ENCODE peak calls at places on chromosome 1, in nine cellular contexts. One of them, this sample, is unnamed.

GRCh38 chr1:180468311-180468710 is 34.1 kb downstream of the ACBD6 start:
- DNase-seq in activated CD4-positive, alpha-beta T cell treated with anti-CD3 and anti-CD28 coated beads, Interleukin-2, amount 50 U/mL, for 1 hour: no peak
- DNase-seq in CD4-positive, CD25-positive, alpha-beta regulatory T cell: no peak
- DNase-seq in heart right ventricle: no peak
- DNase-seq in stimulated activated CD8-positive, alpha-beta memory T cell treated with anti-CD3 and anti-CD28 coated beads, Interleukin-2, amount 100 ng/mL, for 48 hours: no peak
- DNase-seq in NCI-H748 treated with DMSO at 0.1 percent for 48 hours: no peak
- DNase-seq in fibroblast of the aortic adventitia: no peak
- DNase-seq in AG08396: no peak
- DNase-seq in NCI-H2029 treated with DMSO at 0.1 percent for 48 hours: no peak
- DNase-seq in this sample: no peak

GRCh38 chr1:24958766-24959622 is 28.9 kb upstream of the RUNX3 start:
- DNase-seq in NCI-H748 treated with DMSO at 0.1 percent for 48 hours: no peak
- DNase-seq in AG08396: no peak
- DNase-seq in CD4-positive, CD25-positive, alpha-beta regulatory T cell: no peak
- DNase-seq in heart right ventricle: no peak
- DNase-seq in activated CD4-positive, alpha-beta T cell treated with anti-CD3 and anti-CD28 coated beads, Interleukin-2, amount 50 U/mL, for 1 hour: no peak
- DNase-seq in NCI-H2029 treated with DMSO at 0.1 percent for 48 hours: no peak
- DNase-seq in stimulated activated CD8-positive, alpha-beta memory T cell treated with anti-CD3 and anti-CD28 coated beads, Interleukin-2, amount 100 ng/mL, for 48 hours: no peak
- DNase-seq in fibroblast of the aortic adventitia: no peak
- DNase-seq in this sample: no peak

GRCh38 chr1:153779781-153780541 is 4.8 kb downstream of the SLC27A3 start:
- DNase-seq in AG08396: no peak
- DNase-seq in activated CD4-positive, alpha-beta T cell treated with anti-CD3 and anti-CD28 coated beads, Interleukin-2, amount 50 U/mL, for 1 hour: no peak
- DNase-seq in heart right ventricle: peak; percentile 54
- DNase-seq in NCI-H2029 treated with DMSO at 0.1 percent for 48 hours: no peak
- DNase-seq in NCI-H748 treated with DMSO at 0.1 percent for 48 hours: no peak
- DNase-seq in fibroblast of the aortic adventitia: no peak
- DNase-seq in stimulated activated CD8-positive, alpha-beta memory T cell treated with anti-CD3 and anti-CD28 coated beads, Interleukin-2, amount 100 ng/mL, for 48 hours: no peak
- DNase-seq in CD4-positive, CD25-positive, alpha-beta regulatory T cell: no peak
- DNase-seq in this sample: no peak

GRCh38 chr1:244163131-244163530 is 112.0 kb downstream of the ZBTB18 start:
- DNase-seq in NCI-H2029 treated with DMSO at 0.1 percent for 48 hours: no peak
- DNase-seq in stimulated activated CD8-positive, alpha-beta memory T cell treated with anti-CD3 and anti-CD28 coated beads, Interleukin-2, amount 100 ng/mL, for 48 hours: no peak
- DNase-seq in NCI-H748 treated with DMSO at 0.1 percent for 48 hours: no peak
- DNase-seq in CD4-positive, CD25-positive, alpha-beta regulatory T cell: no peak
- DNase-seq in activated CD4-positive, alpha-beta T cell treated with anti-CD3 and anti-CD28 coated beads, Interleukin-2, amount 50 U/mL, for 1 hour: no peak
- DNase-seq in fibroblast of the aortic adventitia: no peak
- DNase-seq in AG08396: no peak
- DNase-seq in heart right ventricle: no peak
- DNase-seq in this sample: no peak

GRCh38 chr1:37817481-37817880 is 9.5 kb upstream of the YRDC start:
- DNase-seq in CD4-positive, CD25-positive, alpha-beta regulatory T cell: no peak
- DNase-seq in AG08396: no peak
- DNase-seq in stimulated activated CD8-positive, alpha-beta memory T cell treated with anti-CD3 and anti-CD28 coated beads, Interleukin-2, amount 100 ng/mL, for 48 hours: no peak
- DNase-seq in activated CD4-positive, alpha-beta T cell treated with anti-CD3 and anti-CD28 coated beads, Interleukin-2, amount 50 U/mL, for 1 hour: no peak
- DNase-seq in heart right ventricle: peak; percentile 31
- DNase-seq in NCI-H748 treated with DMSO at 0.1 percent for 48 hours: no peak
- DNase-seq in fibroblast of the aortic adventitia: no peak
- DNase-seq in NCI-H2029 treated with DMSO at 0.1 percent for 48 hours: peak; percentile 19
- DNase-seq in this sample: no peak

GRCh38 chr1:232743999-232744398 is 61.2 kb upstream of the MAP10 start:
- DNase-seq in AG08396: no peak
- DNase-seq in CD4-positive, CD25-positive, alpha-beta regulatory T cell: no peak
- DNase-seq in stimulated activated CD8-positive, alpha-beta memory T cell treated with anti-CD3 and anti-CD28 coated beads, Interleukin-2, amount 100 ng/mL, for 48 hours: no peak
- DNase-seq in activated CD4-positive, alpha-beta T cell treated with anti-CD3 and anti-CD28 coated beads, Interleukin-2, amount 50 U/mL, for 1 hour: no peak
- DNase-seq in NCI-H2029 treated with DMSO at 0.1 percent for 48 hours: no peak
- DNase-seq in heart right ventricle: no peak
- DNase-seq in fibroblast of the aortic adventitia: no peak
- DNase-seq in NCI-H748 treated with DMSO at 0.1 percent for 48 hours: no peak
- DNase-seq in this sample: no peak

GRCh38 chr1:12593621-12594066 is 24.4 kb downstream of the DHRS3 start:
- DNase-seq in NCI-H2029 treated with DMSO at 0.1 percent for 48 hours: no peak
- DNase-seq in activated CD4-positive, alpha-beta T cell treated with anti-CD3 and anti-CD28 coated beads, Interleukin-2, amount 50 U/mL, for 1 hour: no peak
- DNase-seq in fibroblast of the aortic adventitia: peak; percentile 91
- DNase-seq in heart right ventricle: peak; percentile 56
- DNase-seq in stimulated activated CD8-positive, alpha-beta memory T cell treated with anti-CD3 and anti-CD28 coated beads, Interleukin-2, amount 100 ng/mL, for 48 hours: no peak
- DNase-seq in CD4-positive, CD25-positive, alpha-beta regulatory T cell: no peak
- DNase-seq in AG08396: peak; percentile 45
- DNase-seq in NCI-H748 treated with DMSO at 0.1 percent for 48 hours: no peak
- DNase-seq in this sample: no peak

GRCh38 chr1:18907021-18907913 is 4.9 kb upstream of the ALDH4A1 start:
- DNase-seq in stimulated activated CD8-positive, alpha-beta memory T cell treated with anti-CD3 and anti-CD28 coated beads, Interleukin-2, amount 100 ng/mL, for 48 hours: no peak
- DNase-seq in CD4-positive, CD25-positive, alpha-beta regulatory T cell: peak; percentile 74
- DNase-seq in NCI-H748 treated with DMSO at 0.1 percent for 48 hours: no peak
- DNase-seq in activated CD4-positive, alpha-beta T cell treated with anti-CD3 and anti-CD28 coated beads, Interleukin-2, amount 50 U/mL, for 1 hour: peak; percentile 56
- DNase-seq in NCI-H2029 treated with DMSO at 0.1 percent for 48 hours: peak; percentile 34
- DNase-seq in heart right ventricle: peak; percentile 54
- DNase-seq in AG08396: peak; percentile 68
- DNase-seq in fibroblast of the aortic adventitia: peak; percentile 79
- DNase-seq in this sample: peak; percentile 67

GRCh38 chr1:12159826-12160225 is 7.0 kb upstream of the TNFRSF1B start:
- DNase-seq in fibroblast of the aortic adventitia: no peak
- DNase-seq in AG08396: no peak
- DNase-seq in activated CD4-positive, alpha-beta T cell treated with anti-CD3 and anti-CD28 coated beads, Interleukin-2, amount 50 U/mL, for 1 hour: no peak
- DNase-seq in heart right ventricle: no peak
- DNase-seq in NCI-H2029 treated with DMSO at 0.1 percent for 48 hours: no peak
- DNase-seq in CD4-positive, CD25-positive, alpha-beta regulatory T cell: peak; percentile 82
- DNase-seq in NCI-H748 treated with DMSO at 0.1 percent for 48 hours: no peak
- DNase-seq in stimulated activated CD8-positive, alpha-beta memory T cell treated with anti-CD3 and anti-CD28 coated beads, Interleukin-2, amount 100 ng/mL, for 48 hours: no peak
- DNase-seq in this sample: peak; percentile 42

GRCh38 chr1:189787201-189787600 is 690.5 kb downstream of the BRINP3 start:
- DNase-seq in heart right ventricle: no peak
- DNase-seq in NCI-H748 treated with DMSO at 0.1 percent for 48 hours: no peak
- DNase-seq in stimulated activated CD8-positive, alpha-beta memory T cell treated with anti-CD3 and anti-CD28 coated beads, Interleukin-2, amount 100 ng/mL, for 48 hours: no peak
- DNase-seq in CD4-positive, CD25-positive, alpha-beta regulatory T cell: no peak
- DNase-seq in NCI-H2029 treated with DMSO at 0.1 percent for 48 hours: no peak
- DNase-seq in activated CD4-positive, alpha-beta T cell treated with anti-CD3 and anti-CD28 coated beads, Interleukin-2, amount 50 U/mL, for 1 hour: no peak
- DNase-seq in fibroblast of the aortic adventitia: no peak
- DNase-seq in AG08396: no peak
- DNase-seq in this sample: no peak

GRCh38 chr1:244450597-244451538 is 841 bp downstream of the ADSS2 start:
- DNase-seq in NCI-H2029 treated with DMSO at 0.1 percent for 48 hours: no peak
- DNase-seq in fibroblast of the aortic adventitia: peak; percentile 66
- DNase-seq in CD4-positive, CD25-positive, alpha-beta regulatory T cell: peak; percentile 79
- DNase-seq in NCI-H748 treated with DMSO at 0.1 percent for 48 hours: peak; percentile 12
- DNase-seq in heart right ventricle: peak; percentile 62
- DNase-seq in stimulated activated CD8-positive, alpha-beta memory T cell treated with anti-CD3 and anti-CD28 coated beads, Interleukin-2, amount 100 ng/mL, for 48 hours: peak; percentile 46
- DNase-seq in activated CD4-positive, alpha-beta T cell treated with anti-CD3 and anti-CD28 coated beads, Interleukin-2, amount 50 U/mL, for 1 hour: peak; percentile 53
- DNase-seq in AG08396: peak; percentile 52
- DNase-seq in this sample: peak; percentile 68

GRCh38 chr1:102593276-102593675 is 515.0 kb downstream of the COL11A1 start:
- DNase-seq in NCI-H748 treated with DMSO at 0.1 percent for 48 hours: no peak
- DNase-seq in NCI-H2029 treated with DMSO at 0.1 percent for 48 hours: no peak
- DNase-seq in CD4-positive, CD25-positive, alpha-beta regulatory T cell: no peak
- DNase-seq in AG08396: no peak
- DNase-seq in heart right ventricle: no peak
- DNase-seq in fibroblast of the aortic adventitia: no peak
- DNase-seq in activated CD4-positive, alpha-beta T cell treated with anti-CD3 and anti-CD28 coated beads, Interleukin-2, amount 50 U/mL, for 1 hour: no peak
- DNase-seq in stimulated activated CD8-positive, alpha-beta memory T cell treated with anti-CD3 and anti-CD28 coated beads, Interleukin-2, amount 100 ng/mL, for 48 hours: no peak
- DNase-seq in this sample: no peak

GRCh38 chr1:217333939-217334338 is 297.0 kb downstream of the GPATCH2 start:
- DNase-seq in fibroblast of the aortic adventitia: peak; percentile 40
- DNase-seq in NCI-H2029 treated with DMSO at 0.1 percent for 48 hours: no peak
- DNase-seq in activated CD4-positive, alpha-beta T cell treated with anti-CD3 and anti-CD28 coated beads, Interleukin-2, amount 50 U/mL, for 1 hour: no peak
- DNase-seq in AG08396: peak; percentile 49
- DNase-seq in heart right ventricle: no peak
- DNase-seq in stimulated activated CD8-positive, alpha-beta memory T cell treated with anti-CD3 and anti-CD28 coated beads, Interleukin-2, amount 100 ng/mL, for 48 hours: no peak
- DNase-seq in NCI-H748 treated with DMSO at 0.1 percent for 48 hours: peak; percentile 4
- DNase-seq in CD4-positive, CD25-positive, alpha-beta regulatory T cell: no peak
- DNase-seq in this sample: no peak

GRCh38 chr1:9410737-9411297 is 118.1 kb downstream of the SPSB1 start:
- DNase-seq in stimulated activated CD8-positive, alpha-beta memory T cell treated with anti-CD3 and anti-CD28 coated beads, Interleukin-2, amount 100 ng/mL, for 48 hours: no peak
- DNase-seq in CD4-positive, CD25-positive, alpha-beta regulatory T cell: peak; percentile 65
- DNase-seq in AG08396: no peak
- DNase-seq in activated CD4-positive, alpha-beta T cell treated with anti-CD3 and anti-CD28 coated beads, Interleukin-2, amount 50 U/mL, for 1 hour: no peak
- DNase-seq in NCI-H2029 treated with DMSO at 0.1 percent for 48 hours: no peak
- DNase-seq in fibroblast of the aortic adventitia: peak; percentile 65
- DNase-seq in NCI-H748 treated with DMSO at 0.1 percent for 48 hours: no peak
- DNase-seq in heart right ventricle: no peak
- DNase-seq in this sample: peak; percentile 57

GRCh38 chr1:50936321-50936720 is 23.7 kb downstream of the FAF1 start:
- DNase-seq in stimulated activated CD8-positive, alpha-beta memory T cell treated with anti-CD3 and anti-CD28 coated beads, Interleukin-2, amount 100 ng/mL, for 48 hours: no peak
- DNase-seq in heart right ventricle: no peak
- DNase-seq in CD4-positive, CD25-positive, alpha-beta regulatory T cell: no peak
- DNase-seq in NCI-H748 treated with DMSO at 0.1 percent for 48 hours: no peak
- DNase-seq in activated CD4-positive, alpha-beta T cell treated with anti-CD3 and anti-CD28 coated beads, Interleukin-2, amount 50 U/mL, for 1 hour: no peak
- DNase-seq in NCI-H2029 treated with DMSO at 0.1 percent for 48 hours: no peak
- DNase-seq in fibroblast of the aortic adventitia: no peak
- DNase-seq in AG08396: no peak
- DNase-seq in this sample: no peak

GRCh38 chr1:78319603-78320002 is 171.2 kb upstream of the PTGFR start:
- DNase-seq in fibroblast of the aortic adventitia: no peak
- DNase-seq in NCI-H2029 treated with DMSO at 0.1 percent for 48 hours: no peak
- DNase-seq in activated CD4-positive, alpha-beta T cell treated with anti-CD3 and anti-CD28 coated beads, Interleukin-2, amount 50 U/mL, for 1 hour: no peak
- DNase-seq in stimulated activated CD8-positive, alpha-beta memory T cell treated with anti-CD3 and anti-CD28 coated beads, Interleukin-2, amount 100 ng/mL, for 48 hours: no peak
- DNase-seq in CD4-positive, CD25-positive, alpha-beta regulatory T cell: no peak
- DNase-seq in AG08396: no peak
- DNase-seq in heart right ventricle: no peak
- DNase-seq in NCI-H748 treated with DMSO at 0.1 percent for 48 hours: no peak
- DNase-seq in this sample: no peak

GRCh38 chr1:117838911-117839310 is 90.5 kb downstream of the GDAP2 start:
- DNase-seq in activated CD4-positive, alpha-beta T cell treated with anti-CD3 and anti-CD28 coated beads, Interleukin-2, amount 50 U/mL, for 1 hour: no peak
- DNase-seq in CD4-positive, CD25-positive, alpha-beta regulatory T cell: no peak
- DNase-seq in heart right ventricle: no peak
- DNase-seq in stimulated activated CD8-positive, alpha-beta memory T cell treated with anti-CD3 and anti-CD28 coated beads, Interleukin-2, amount 100 ng/mL, for 48 hours: no peak
- DNase-seq in AG08396: no peak
- DNase-seq in NCI-H2029 treated with DMSO at 0.1 percent for 48 hours: no peak
- DNase-seq in fibroblast of the aortic adventitia: peak; percentile 75
- DNase-seq in NCI-H748 treated with DMSO at 0.1 percent for 48 hours: no peak
- DNase-seq in this sample: no peak

GRCh38 chr1:160429702-160430535 is 29.6 kb downstream of the VANGL2 start:
- DNase-seq in NCI-H748 treated with DMSO at 0.1 percent for 48 hours: no peak
- DNase-seq in CD4-positive, CD25-positive, alpha-beta regulatory T cell: peak; percentile 76
- DNase-seq in fibroblast of the aortic adventitia: no peak
- DNase-seq in stimulated activated CD8-positive, alpha-beta memory T cell treated with anti-CD3 and anti-CD28 coated beads, Interleukin-2, amount 100 ng/mL, for 48 hours: no peak
- DNase-seq in activated CD4-positive, alpha-beta T cell treated with anti-CD3 and anti-CD28 coated beads, Interleukin-2, amount 50 U/mL, for 1 hour: no peak
- DNase-seq in heart right ventricle: no peak
- DNase-seq in NCI-H2029 treated with DMSO at 0.1 percent for 48 hours: no peak
- DNase-seq in AG08396: no peak
- DNase-seq in this sample: no peak

GRCh38 chr1:93804412-93804811 is 74.6 kb downstream of the DNTTIP2 start:
- DNase-seq in CD4-positive, CD25-positive, alpha-beta regulatory T cell: no peak
- DNase-seq in stimulated activated CD8-positive, alpha-beta memory T cell treated with anti-CD3 and anti-CD28 coated beads, Interleukin-2, amount 100 ng/mL, for 48 hours: no peak
- DNase-seq in NCI-H2029 treated with DMSO at 0.1 percent for 48 hours: no peak
- DNase-seq in AG08396: peak; percentile 60
- DNase-seq in heart right ventricle: no peak
- DNase-seq in NCI-H748 treated with DMSO at 0.1 percent for 48 hours: no peak
- DNase-seq in activated CD4-positive, alpha-beta T cell treated with anti-CD3 and anti-CD28 coated beads, Interleukin-2, amount 50 U/mL, for 1 hour: no peak
- DNase-seq in fibroblast of the aortic adventitia: peak; percentile 97
- DNase-seq in this sample: no peak

GRCh38 chr1:116254776-116255175 is 118.3 kb upstream of the ATP1A1 start:
- DNase-seq in CD4-positive, CD25-positive, alpha-beta regulatory T cell: no peak
- DNase-seq in fibroblast of the aortic adventitia: peak; percentile 1
- DNase-seq in NCI-H748 treated with DMSO at 0.1 percent for 48 hours: no peak
- DNase-seq in AG08396: no peak
- DNase-seq in NCI-H2029 treated with DMSO at 0.1 percent for 48 hours: no peak
- DNase-seq in activated CD4-positive, alpha-beta T cell treated with anti-CD3 and anti-CD28 coated beads, Interleukin-2, amount 50 U/mL, for 1 hour: no peak
- DNase-seq in heart right ventricle: no peak
- DNase-seq in stimulated activated CD8-positive, alpha-beta memory T cell treated with anti-CD3 and anti-CD28 coated beads, Interleukin-2, amount 100 ng/mL, for 48 hours: no peak
- DNase-seq in this sample: no peak

GRCh38 chr1:53160924-53161378 is 18.5 kb upstream of the SLC1A7 start:
- DNase-seq in stimulated activated CD8-positive, alpha-beta memory T cell treated with anti-CD3 and anti-CD28 coated beads, Interleukin-2, amount 100 ng/mL, for 48 hours: no peak
- DNase-seq in CD4-positive, CD25-positive, alpha-beta regulatory T cell: no peak
- DNase-seq in NCI-H748 treated with DMSO at 0.1 percent for 48 hours: no peak
- DNase-seq in activated CD4-positive, alpha-beta T cell treated with anti-CD3 and anti-CD28 coated beads, Interleukin-2, amount 50 U/mL, for 1 hour: no peak
- DNase-seq in heart right ventricle: no peak
- DNase-seq in NCI-H2029 treated with DMSO at 0.1 percent for 48 hours: no peak
- DNase-seq in fibroblast of the aortic adventitia: no peak
- DNase-seq in AG08396: no peak
- DNase-seq in this sample: no peak

GRCh38 chr1:62175568-62176179 is 19.0 kb upstream of the L1TD1 start:
- DNase-seq in NCI-H2029 treated with DMSO at 0.1 percent for 48 hours: peak; percentile 69
- DNase-seq in AG08396: peak; percentile 29
- DNase-seq in CD4-positive, CD25-positive, alpha-beta regulatory T cell: peak; percentile 45
- DNase-seq in stimulated activated CD8-positive, alpha-beta memory T cell treated with anti-CD3 and anti-CD28 coated beads, Interleukin-2, amount 100 ng/mL, for 48 hours: no peak
- DNase-seq in NCI-H748 treated with DMSO at 0.1 percent for 48 hours: peak; percentile 64
- DNase-seq in heart right ventricle: no peak
- DNase-seq in fibroblast of the aortic adventitia: peak; percentile 71
- DNase-seq in activated CD4-positive, alpha-beta T cell treated with anti-CD3 and anti-CD28 coated beads, Interleukin-2, amount 50 U/mL, for 1 hour: peak; percentile 24
- DNase-seq in this sample: peak; percentile 42

GRCh38 chr1:215768303-215768702 is 201.2 kb downstream of the KCTD3 start:
- DNase-seq in activated CD4-positive, alpha-beta T cell treated with anti-CD3 and anti-CD28 coated beads, Interleukin-2, amount 50 U/mL, for 1 hour: no peak
- DNase-seq in fibroblast of the aortic adventitia: no peak
- DNase-seq in NCI-H2029 treated with DMSO at 0.1 percent for 48 hours: no peak
- DNase-seq in CD4-positive, CD25-positive, alpha-beta regulatory T cell: no peak
- DNase-seq in heart right ventricle: no peak
- DNase-seq in AG08396: no peak
- DNase-seq in NCI-H748 treated with DMSO at 0.1 percent for 48 hours: no peak
- DNase-seq in stimulated activated CD8-positive, alpha-beta memory T cell treated with anti-CD3 and anti-CD28 coated beads, Interleukin-2, amount 100 ng/mL, for 48 hours: no peak
- DNase-seq in this sample: no peak

GRCh38 chr1:51517361-51518032 is 1.6 kb downstream of the EPS15 start:
- DNase-seq in AG08396: peak; percentile 8
- DNase-seq in stimulated activated CD8-positive, alpha-beta memory T cell treated with anti-CD3 and anti-CD28 coated beads, Interleukin-2, amount 100 ng/mL, for 48 hours: no peak
- DNase-seq in fibroblast of the aortic adventitia: peak; percentile 61
- DNase-seq in NCI-H748 treated with DMSO at 0.1 percent for 48 hours: no peak
- DNase-seq in CD4-positive, CD25-positive, alpha-beta regulatory T cell: no peak
- DNase-seq in heart right ventricle: no peak
- DNase-seq in NCI-H2029 treated with DMSO at 0.1 percent for 48 hours: peak; percentile 63
- DNase-seq in activated CD4-positive, alpha-beta T cell treated with anti-CD3 and anti-CD28 coated beads, Interleukin-2, amount 50 U/mL, for 1 hour: no peak
- DNase-seq in this sample: no peak